ENCODE peak calls at places on chromosome 5, in eight cellular contexts. W is tibial nerve, J is Peyer's patch, D is ovary, T is body of pancreas, M is endodermal cell, P is HCT116, X is stomach. V is an unnamed sample. For H3K4me1, the result is how much of the 10 kb centered on the place peaks cover.

GRCh38 chr5:126852104-126852531 is 75.2 kb downstream of the LMNB1 start:
- DNase-seq in W (no peak), X (no peak), T (no peak), D (no peak), P (no peak), J (peak), M (no peak), V (no peak)

GRCh38 chr5:59055745-59056448 is 473.0 kb downstream of the RAB3C start:
- DNase-seq in M (no peak), J (no peak), X (no peak), P (no peak), D (no peak), W (no peak), T (no peak), V (no peak)

GRCh38 chr5:159155960-159156359 is 53.4 kb downstream of the RNF145 start:
- DNase-seq in X (no peak), T (no peak), D (no peak), M (no peak), P (no peak), J (no peak), W (no peak), V (no peak)

GRCh38 chr5:159330131-159330530 is at the start of gene IL12B:
- DNase-seq in M (no peak), P (no peak), J (no peak), X (no peak), W (no peak), D (no peak), T (no peak), V (no peak)

GRCh38 chr5:61301820-61302563 is 30.1 kb upstream of the ZSWIM6 start:
- DNase-seq in J (no peak), T (peak), X (peak), W (no peak), M (peak), D (no peak), P (peak), V (no peak)

GRCh38 chr5:31059889-31060288 is 133.6 kb upstream of the CDH6 start:
- DNase-seq in X (no peak), P (no peak), W (no peak), T (no peak), J (no peak), M (no peak), D (no peak), V (no peak)

GRCh38 chr5:141878186-141878770 is at the start of gene PCDH1:
- DNase-seq in T (peak), P (no peak), D (no peak), W (no peak), M (no peak), J (no peak), X (peak), V (no peak)

GRCh38 chr5:149628221-149628620 is 46.9 kb downstream of the ARHGEF37 start:
- DNase-seq in T (no peak), W (no peak), J (no peak), D (no peak), X (no peak), M (no peak), P (no peak), V (no peak)

GRCh38 chr5:131538177-131538593 is 96.8 kb downstream of the RAPGEF6 start:
- DNase-seq in M (no peak), D (no peak), W (no peak), J (no peak), T (no peak), P (no peak), X (no peak), V (no peak)

GRCh38 chr5:169945831-169946261 is 34.4 kb downstream of the INSYN2B start:
- DNase-seq in M (peak), D (peak), X (peak), W (no peak), J (no peak), P (no peak), T (peak), V (no peak)

DNA sequence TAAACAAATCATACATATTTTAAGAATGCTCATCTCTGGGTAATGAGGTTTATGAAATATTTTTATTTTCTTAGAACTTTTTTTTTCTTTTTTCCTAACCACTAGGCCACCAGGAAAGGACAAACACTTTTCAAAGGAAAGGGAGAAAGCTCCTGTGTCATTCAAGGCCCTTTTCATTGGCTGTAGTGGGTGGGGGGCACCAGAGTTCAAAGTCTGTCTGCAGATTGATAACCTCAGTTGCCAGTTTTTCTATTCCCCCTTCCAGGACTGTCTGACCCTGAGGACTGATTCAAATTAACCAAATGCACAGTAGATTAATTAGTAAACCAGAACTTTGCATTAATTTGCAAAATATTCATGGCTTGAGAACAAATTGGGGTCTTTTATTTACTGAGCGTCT is 72.8 kb upstream of the NIPAL4 start:
- DNase-seq in P (no peak), T (no peak), M (no peak), D (no peak), X (no peak), W (no peak), J (no peak), V (no peak)
- H3K27ac ChIP-seq in P (no peak), T (no peak), M (peak), D (no peak), X (peak), W (no peak), J (no peak), V (no peak)

GRCh38 chr5:63230754-63231153 is 652.1 kb downstream of the LRRC70 start:
- DNase-seq in T (no peak), P (no peak), D (no peak), J (no peak), W (no peak), M (no peak), X (no peak), V (no peak)

GRCh38 chr5:63228154-63228553 is 649.5 kb downstream of the LRRC70 start:
- DNase-seq in M (no peak), W (no peak), D (no peak), T (no peak), J (no peak), X (no peak), P (no peak), V (no peak)

GRCh38 chr5:63233906-63234305 is 655.3 kb downstream of the LRRC70 start:
- DNase-seq in J (no peak), W (no peak), D (no peak), X (no peak), P (no peak), M (no peak), T (no peak), V (no peak)
- H3K4me3 ChIP-seq in J (no peak), W (no peak), D (no peak), X (no peak), P (no peak), M (no peak), T (no peak), V (no peak)

GRCh38 chr5:154284433-154284832 is 93.9 kb downstream of the GALNT10 start:
- DNase-seq in W (no peak), J (no peak), X (no peak), T (no peak), P (no peak), D (no peak), M (no peak), V (no peak)

GRCh38 chr5:154287136-154287535 is 96.6 kb downstream of the GALNT10 start:
- DNase-seq in M (peak), X (peak), P (no peak), J (no peak), T (peak), D (no peak), W (no peak), V (no peak)

GRCh38 chr5:154286557-154286956 is 96.0 kb downstream of the GALNT10 start:
- DNase-seq in M (peak), W (no peak), D (no peak), P (no peak), T (no peak), J (no peak), X (no peak), V (no peak)

GRCh38 chr5:154288145-154288544 is 97.6 kb downstream of the GALNT10 start:
- DNase-seq in W (peak), M (peak), T (peak), J (no peak), D (peak), P (no peak), X (peak), V (no peak)

GRCh38 chr5:154285661-154286408 is 95.3 kb downstream of the GALNT10 start:
- DNase-seq in X (no peak), W (no peak), J (no peak), P (no peak), T (no peak), M (peak), D (no peak), V (no peak)
- H3K4me1 ChIP-seq in X (under half), W (under half), J (under half), P (under half), T (under half), M (under half), D (under half), V (under half)

DNA sequence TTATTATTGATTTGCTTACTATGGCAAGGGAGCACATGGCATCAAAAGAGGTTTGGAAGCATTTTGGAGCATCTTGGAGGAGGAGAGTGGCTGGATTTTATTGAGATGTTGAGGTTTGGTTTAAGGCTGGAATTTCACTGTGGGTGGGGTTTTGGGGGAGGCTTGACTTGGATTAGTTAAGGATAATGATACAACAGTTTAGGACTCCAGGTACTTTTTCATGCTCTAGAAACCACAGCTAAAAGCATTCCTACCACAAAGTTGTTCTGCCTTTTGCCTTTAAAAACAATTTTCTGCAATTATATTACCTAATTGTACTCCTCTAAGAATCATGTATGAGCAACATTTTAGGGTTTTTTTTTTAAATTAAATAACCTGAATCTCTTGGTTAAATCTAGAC is 5.0 kb downstream of the GCNT4 start:
- DNase-seq in W (no peak), J (no peak), T (no peak), X (no peak), D (no peak), P (no peak), M (no peak), V (no peak)
- H3K27ac ChIP-seq in W (no peak), J (no peak), T (no peak), X (no peak), D (no peak), P (no peak), M (no peak), V (no peak)

GRCh38 chr5:172981931-172982330 is 1.6 kb upstream of the ATP6V0E1 start:
- DNase-seq in J (no peak), P (no peak), M (no peak), W (no peak), D (no peak), X (no peak), T (peak), V (no peak)

GRCh38 chr5:172983542-172984243 is at the start of gene ATP6V0E1:
- DNase-seq in J (peak), D (peak), X (peak), W (peak), M (peak), P (peak), T (peak), V (peak)

GRCh38 chr5:172990776-172991175 is 7.2 kb downstream of the ATP6V0E1 start:
- DNase-seq in D (no peak), X (no peak), M (no peak), J (no peak), W (no peak), T (no peak), P (no peak), V (no peak)

GRCh38 chr5:172984244-172984953 is 828 bp downstream of the ATP6V0E1 start:
- DNase-seq in X (peak), D (peak), W (peak), P (peak), J (peak), M (peak), T (peak), V (peak)

DNA sequence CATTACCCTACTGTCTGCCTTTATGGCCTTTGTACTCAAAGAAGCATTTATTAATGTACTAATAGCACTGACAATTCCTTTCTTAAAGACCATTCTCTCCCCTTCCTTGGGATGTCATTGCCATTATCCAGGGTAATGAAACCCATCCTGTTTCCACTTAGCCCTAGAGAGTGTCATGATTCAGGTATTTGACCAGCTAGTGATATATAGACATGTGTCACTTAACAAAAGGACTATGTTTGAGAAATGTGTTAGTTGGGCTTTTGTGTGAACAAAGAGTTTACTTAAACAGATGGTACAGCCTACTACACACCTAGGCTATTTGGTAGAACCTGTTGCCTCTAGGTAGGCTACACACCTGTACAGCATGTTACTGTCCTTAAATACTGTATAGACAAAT is 2.0 kb downstream of the ATP6V0E1 start:
- DNase-seq in P (no peak), W (no peak), T (no peak), M (no peak), J (no peak), X (no peak), D (no peak), V (no peak)
- H3K4me3 ChIP-seq in P (no peak), W (no peak), T (no peak), M (peak), J (no peak), X (peak), D (no peak), V (no peak)

DNA sequence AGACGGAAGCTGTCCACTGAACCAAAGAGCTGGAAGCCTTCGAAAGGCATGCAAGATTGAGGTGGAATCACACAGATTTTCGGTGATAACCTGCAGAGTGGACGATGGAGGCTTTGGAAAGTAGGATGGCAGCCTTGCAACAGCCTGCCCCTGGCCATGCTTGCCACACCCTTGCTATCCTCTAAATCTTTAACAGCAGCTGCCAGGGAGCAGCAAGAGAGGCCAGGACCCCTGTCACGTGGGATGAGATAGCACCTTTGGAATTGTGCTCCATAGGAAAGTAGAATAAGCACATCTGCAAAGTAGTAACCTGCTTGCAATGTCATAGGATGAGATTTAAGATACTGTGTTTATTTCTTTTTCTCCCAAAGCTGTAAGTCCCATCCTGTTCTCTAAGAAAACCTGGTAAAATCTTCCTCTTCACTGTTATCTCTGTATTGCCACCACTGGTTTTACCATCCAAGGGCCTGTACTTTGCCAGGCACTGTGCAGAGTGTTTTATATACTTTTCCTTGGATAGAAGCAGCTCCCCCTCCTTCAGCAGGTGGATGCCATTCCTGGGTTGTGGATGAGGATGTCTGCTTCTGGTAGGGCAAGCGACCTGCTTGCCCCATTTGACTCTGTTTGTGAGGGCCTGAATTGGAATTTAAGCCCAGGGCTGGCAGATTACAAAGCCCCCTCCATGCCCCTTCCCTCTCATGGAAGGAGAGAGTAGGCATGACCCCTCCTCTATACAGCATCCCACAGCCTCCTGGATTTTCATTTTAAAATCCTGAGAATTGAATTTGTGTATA is 10.1 kb downstream of the TRIO start:
- DNase-seq in D (no peak), J (no peak), P (no peak), M (no peak), X (no peak), T (no peak), W (no peak), V (no peak)
- H3K4me1 ChIP-seq in D (under half), J (half or more), P (under half), M (under half), X (half or more), T (under half), W (half or more), V (under half)

GRCh38 chr5:113495402-113495801 is 7.1 kb upstream of the MCC start:
- DNase-seq in J (no peak), T (no peak), X (no peak), W (no peak), M (no peak), D (no peak), P (no peak), V (no peak)
- H3K27ac ChIP-seq in J (no peak), T (no peak), X (no peak), W (no peak), M (no peak), D (no peak), P (no peak), V (no peak)

GRCh38 chr5:96373006-96373405 is 60.0 kb downstream of the PCSK1 start:
- DNase-seq in T (no peak), P (no peak), W (no peak), M (no peak), D (no peak), J (no peak), X (no peak), V (no peak)
- H3K4me3 ChIP-seq in T (no peak), P (no peak), W (no peak), M (no peak), D (no peak), J (no peak), X (no peak), V (no peak)

V was measured in CD8-positive, alpha-beta memory T cell.